ENCODE peak calls at places on chromosome 17, in five cellular contexts. N is cardiac fibroblast, O is heart left ventricle, M is astrocyte of the cerebellum, K is A549. J is an unnamed sample.

GRCh38 chr17:4365628-4366311 is 705 bp downstream of the UBE2G1 start:
- DNase-seq in M (no peak), K (peak; percentile 35), N (no peak), O (peak; percentile 74), J (no peak)

GRCh38 chr17:79990704-79991103 is 45.0 kb downstream of the TBC1D16 start:
- DNase-seq in N (no peak), K (no peak), M (no peak), O (peak; percentile 54), J (no peak)

GRCh38 chr17:48729335-48730239 is 1.0 kb upstream of the HOXB13 start:
- DNase-seq in K (no peak), N (no peak), O (no peak), M (no peak), J (no peak)

GRCh38 chr17:20264996-20265395 is 202.3 kb downstream of the LGALS9B start:
- DNase-seq in O (no peak), M (no peak), K (no peak), N (no peak), J (no peak)

GRCh38 chr17:74280093-74280513 is 6.1 kb downstream of the DNAI2 start:
- DNase-seq in N (no peak), K (no peak), O (no peak), M (no peak), J (no peak)

GRCh38 chr17:21199856-21200255 is 14.1 kb downstream of the TMEM11 start:
- DNase-seq in N (no peak), K (no peak), O (no peak), M (no peak), J (no peak)

GRCh38 chr17:13030459-13031305 is 12.9 kb upstream of the ELAC2 start:
- DNase-seq in O (no peak), K (peak; percentile 57), M (peak; percentile 32), N (peak; percentile 71), J (no peak)

GRCh38 chr17:40298726-40299125 is 10.3 kb upstream of the RARA start:
- DNase-seq in M (no peak), N (no peak), K (no peak), O (no peak), J (no peak)

GRCh38 chr17:71313866-71314265 is 807.0 kb upstream of the SOX9 start:
- DNase-seq in N (no peak), O (no peak), K (no peak), M (no peak), J (no peak)

GRCh38 chr17:80812362-80813088 is 179.1 kb upstream of the CHMP6 start:
- DNase-seq in M (no peak), N (no peak), O (peak; percentile 20), K (no peak), J (no peak)

GRCh38 chr17:225551-225950 is 44.1 kb upstream of the DOC2B start:
- DNase-seq in M (no peak), O (peak; percentile 42), N (no peak), K (no peak), J (no peak)

GRCh38 chr17:15914400-15915165 is 30.3 kb upstream of the ADORA2B start:
- DNase-seq in K (no peak), O (no peak), N (peak; percentile 82), M (no peak), J (no peak)

GRCh38 chr17:13619462-13619861 is 17.7 kb upstream of the HS3ST3A1 start:
- DNase-seq in N (no peak), O (no peak), K (no peak), M (no peak), J (no peak)

GRCh38 chr17:8015957-8016631 is 13.7 kb downstream of the GUCY2D start:
- DNase-seq in N (no peak), K (no peak), M (no peak), O (peak; percentile 64), J (no peak)

GRCh38 chr17:67671492-67671891 is 46.2 kb upstream of the NOL11 start:
- DNase-seq in O (no peak), N (no peak), M (no peak), K (no peak), J (no peak)

GRCh38 chr17:17349724-17350106 is 46.5 kb downstream of the NT5M start:
- DNase-seq in N (no peak), K (no peak), O (peak; percentile 57), M (no peak), J (no peak)

GRCh38 chr17:72122668-72123495 is 2.1 kb downstream of the SOX9 start:
- DNase-seq in M (no peak), N (peak; percentile 43), K (no peak), O (no peak), J (no peak)

GRCh38 chr17:38658741-38659345 is 15.9 kb downstream of the EPOP start:
- DNase-seq in O (peak; percentile 62), M (no peak), N (no peak), K (no peak), J (no peak)

GRCh38 chr17:28760987-28761562 is 17.3 kb downstream of the TRAF4 start:
- DNase-seq in N (peak; percentile 67), K (no peak), M (peak; percentile 42), O (peak; percentile 82), J (peak; percentile 10)

GRCh38 chr17:41442772-41443171 is 2.0 kb upstream of the KRT38 start:
- DNase-seq in N (peak; percentile 52), M (no peak), K (no peak), O (no peak), J (peak; percentile 60)

GRCh38 chr17:33292981-33293867 is at the start of gene ASIC2:
- DNase-seq in N (peak; percentile 22), O (no peak), K (peak; percentile 72), M (no peak), J (no peak)

DNA sequence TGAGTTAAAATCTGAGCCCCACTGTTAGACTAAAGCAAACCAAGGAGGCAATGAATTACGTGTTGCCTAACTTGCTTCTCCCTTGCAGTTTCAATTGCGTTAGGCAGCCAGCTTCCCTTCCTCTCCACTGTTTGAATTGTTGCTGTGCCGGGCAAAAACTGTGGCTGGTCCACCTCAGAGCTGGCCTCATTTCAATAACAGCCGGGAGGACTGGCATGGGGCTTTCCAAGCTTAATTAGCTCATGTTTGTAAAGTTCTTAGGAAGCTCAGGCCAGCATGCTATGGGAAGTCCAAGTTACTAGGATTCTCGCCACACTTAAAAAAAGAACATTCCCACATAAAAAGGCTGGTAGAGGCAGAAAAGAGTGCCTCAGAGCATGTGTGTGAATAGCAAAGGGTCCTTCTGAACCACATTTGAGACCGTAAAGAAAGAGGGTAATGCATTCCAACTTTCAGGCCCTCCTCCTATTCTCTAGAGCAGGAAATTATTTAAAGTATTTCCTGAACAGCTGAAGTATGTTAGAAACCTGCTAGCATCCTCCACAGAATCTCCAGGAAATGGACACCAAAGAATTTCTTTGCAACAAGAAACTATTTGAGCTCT is 79.0 kb upstream of the SMURF2 start:
- DNase-seq in K (no peak), O (no peak), M (peak; percentile 46), N (peak; percentile 84), J (no peak)
- H3K4me3 ChIP-seq in K (no peak overlapping the region), O (no peak overlapping the region), M (no peak overlapping the region), N (peak overlapping the region; percentile 14), J (no peak overlapping the region)

DNA sequence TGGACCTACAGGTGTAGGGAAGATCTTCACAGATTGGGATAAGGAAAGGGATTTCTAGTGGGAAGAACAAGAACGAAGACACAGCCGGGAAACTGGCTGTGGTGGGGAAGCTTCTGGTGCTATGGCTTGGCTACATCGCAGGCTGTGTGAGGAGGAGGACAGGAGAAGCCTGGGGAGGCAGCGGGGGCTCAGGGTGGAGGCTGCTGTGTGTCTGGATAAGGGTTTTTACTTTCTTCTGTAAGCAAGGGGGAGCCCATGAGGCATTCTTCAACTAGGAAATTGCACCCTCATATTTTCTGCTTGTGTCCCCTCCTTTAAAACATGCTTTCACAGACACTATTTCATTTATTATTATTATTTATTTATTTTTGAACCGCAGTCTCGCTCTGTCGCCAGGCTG is 2.9 kb upstream of the RHBDF2 start:
- DNase-seq in K (no peak), M (no peak), O (no peak), N (no peak), J (no peak)
- TF ChIP-seq CTCF in K (no peak), M (no peak), O (no peak), N (peak; percentile 13), J (no peak)

GRCh38 chr17:82709024-82709675 is 7.4 kb upstream of the FN3KRP start:
- DNase-seq in M (no peak), N (no peak), K (no peak), O (no peak), J (no peak)
- H3K4me3 ChIP-seq in M (no peak overlapping the region), N (no peak overlapping the region), K (no peak overlapping the region), O (no peak overlapping the region), J (no peak overlapping the region)

GRCh38 chr17:43949777-43950176 is 4.0 kb downstream of the PYY start:
- DNase-seq in N (no peak), K (no peak), M (no peak), O (no peak), J (no peak)
- TF ChIP-seq CTCF in N (no peak), K (no peak), M (no peak), O (no peak), J (no peak)

DNA sequence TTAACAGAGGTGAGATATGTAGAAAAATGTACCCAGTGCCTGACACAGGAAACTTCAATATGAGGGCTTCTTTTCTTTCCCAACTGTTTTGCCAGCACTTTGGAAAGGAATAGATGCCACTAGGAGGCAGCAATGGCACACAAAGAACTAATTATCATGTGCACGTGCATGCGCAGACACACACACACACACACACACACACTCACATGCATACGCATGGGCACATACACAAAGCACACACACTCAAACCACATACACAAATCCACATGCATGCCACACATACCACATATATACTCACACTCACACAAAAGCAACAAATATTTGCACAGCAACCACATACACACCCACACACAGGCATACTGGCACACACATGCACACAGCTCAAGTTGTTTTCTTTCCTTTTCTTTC is 8.8 kb upstream of the CEP112 start:
- DNase-seq in N (peak; percentile 82), O (no peak), K (peak; percentile 89), M (peak; percentile 59), J (peak; percentile 52)
- H3K4me3 ChIP-seq in N (no peak overlapping the region), O (no peak overlapping the region), K (no peak overlapping the region), M (no peak overlapping the region), J (no peak overlapping the region)

DNA sequence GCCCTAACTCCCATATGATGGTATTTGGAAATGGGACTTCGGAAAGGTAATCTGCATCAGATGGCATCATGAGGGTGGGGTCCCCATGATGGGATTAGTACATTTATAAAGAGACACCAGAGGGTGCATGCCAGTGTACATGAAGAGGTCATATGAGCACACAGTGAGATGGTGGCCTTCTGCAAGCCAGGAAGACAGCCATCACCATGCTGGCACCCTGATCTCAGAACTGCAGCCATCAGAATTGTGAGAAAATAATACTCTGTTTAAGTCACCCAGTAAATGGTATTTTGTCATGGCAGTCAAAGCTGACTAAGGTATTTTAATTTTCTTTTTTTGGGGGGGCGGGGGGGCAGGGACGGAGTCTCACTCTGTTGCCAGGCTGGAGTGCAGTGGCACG is 47.1 kb upstream of the ABCA10 start:
- DNase-seq in M (no peak), K (no peak), N (no peak), O (no peak), J (no peak)
- TF ChIP-seq CTCF in M (no peak), K (no peak), N (no peak), O (no peak), J (no peak)

J was measured in AG09309.